ENCODE peak calls at places on chromosomes 12 and 14, in eight cellular contexts. T is sigmoid colon; S is B cell; I is mesendoderm; F is left cardiac atrium; R is PC-9; H is AG09309; V is stimulated activated CD4-positive, alpha-beta T cell treated with anti-CD3 and anti-CD28 coated beads, Interleukin-4, amount 100 ng/mL, for 4 hours. Z is an unnamed sample.

GRCh38 chr12:132174703-132175490 is 30.6 kb downstream of the NOC4L start:
- DNase-seq in T (no peak), S (no peak), I (no peak), F (peak), R (no peak), H (no peak), V (no peak), Z (no peak)

GRCh38 chr12:21538259-21538658 is 12.2 kb downstream of the SPX start:
- DNase-seq in T (no peak), S (no peak), I (peak), F (no peak), R (peak), H (no peak), V (no peak), Z (no peak)

GRCh38 chr14:104318558-104319488 is 180.4 kb downstream of the KIF26A start:
- DNase-seq in T (peak), S (no peak), I (no peak), F (no peak), R (no peak), H (no peak), V (no peak), Z (peak)

GRCh38 chr12:45671254-45671653 is 58.3 kb upstream of the ARID2 start:
- DNase-seq in T (no peak), S (no peak), I (no peak), F (no peak), R (no peak), H (peak), V (no peak), Z (no peak)

GRCh38 chr12:56128669-56129209 is 672 bp downstream of the ESYT1 start:
- DNase-seq in T (peak), S (no peak), I (no peak), F (no peak), R (peak), H (no peak), V (no peak), Z (no peak)

GRCh38 chr12:54279227-54279631 is 693 bp downstream of the CBX5 start:
- DNase-seq in T (no peak), S (no peak), I (no peak), F (no peak), R (no peak), H (no peak), V (no peak), Z (no peak)

GRCh38 chr12:87656311-87656710 is 372.9 kb downstream of the C12orf50 start:
- DNase-seq in T (no peak), S (no peak), I (peak), F (no peak), R (no peak), H (no peak), V (no peak), Z (no peak)

GRCh38 chr12:41437578-41437977 is 249.5 kb downstream of the PDZRN4 start:
- DNase-seq in T (no peak), S (no peak), I (no peak), F (no peak), R (no peak), H (no peak), V (no peak), Z (no peak)

GRCh38 chr12:77788231-77789168 is 42.2 kb upstream of the NAV3 start:
- DNase-seq in T (no peak), S (no peak), I (peak), F (no peak), R (no peak), H (no peak), V (no peak), Z (no peak)

GRCh38 chr12:6925239-6925542 is 2.6 kb upstream of the ATN1 start:
- DNase-seq in T (no peak), S (peak), I (peak), F (no peak), R (no peak), H (no peak), V (no peak), Z (no peak)

GRCh38 chr12:554001-554285 is 94.2 kb downstream of the B4GALNT3 start:
- DNase-seq in T (no peak), S (no peak), I (no peak), F (no peak), R (no peak), H (no peak), V (no peak), Z (no peak)

GRCh38 chr14:21978184-21978998 is 304.8 kb upstream of the OR4E1 start:
- DNase-seq in T (peak), S (peak), I (peak), F (peak), R (peak), H (no peak), V (no peak), Z (no peak)

GRCh38 chr12:6341439-6342139 is at the start of gene TNFRSF1A:
- DNase-seq in T (peak), S (no peak), I (peak), F (peak), R (peak), H (no peak), V (peak), Z (peak)

GRCh38 chr14:52267501-52268190 is at the start of gene PTGDR:
- DNase-seq in T (no peak), S (peak), I (peak), F (peak), R (no peak), H (no peak), V (peak), Z (peak)

GRCh38 chr12:1880153-1880845 is 38.2 kb downstream of the CACNA2D4 start:
- DNase-seq in T (no peak), S (no peak), I (no peak), F (no peak), R (no peak), H (no peak), V (no peak), Z (no peak)

GRCh38 chr12:39012870-39013269 is 107.5 kb upstream of the CPNE8 start:
- DNase-seq in T (no peak), S (no peak), I (peak), F (no peak), R (no peak), H (no peak), V (no peak), Z (no peak)

GRCh38 chr12:27012239-27012981 is 1.8 kb downstream of the TM7SF3 start:
- DNase-seq in T (no peak), S (no peak), I (no peak), F (no peak), R (no peak), H (no peak), V (no peak), Z (no peak)

GRCh38 chr14:58479975-58480374 is 52.5 kb downstream of the KIAA0586 start:
- DNase-seq in T (no peak), S (peak), I (no peak), F (no peak), R (no peak), H (no peak), V (no peak), Z (no peak)

GRCh38 chr12:42779186-42779859 is 189.8 kb upstream of the PRICKLE1 start:
- DNase-seq in T (no peak), S (no peak), I (no peak), F (no peak), R (no peak), H (peak), V (no peak), Z (no peak)

GRCh38 chr14:91418387-91419043 is 895 bp upstream of the CCDC88C start:
- DNase-seq in T (no peak), S (peak), I (peak), F (peak), R (peak), H (no peak), V (peak), Z (peak)

GRCh38 chr14:90609376-90609775 is 206.9 kb downstream of the TTC7B start:
- DNase-seq in T (peak), S (no peak), I (no peak), F (no peak), R (no peak), H (no peak), V (no peak), Z (peak)

GRCh38 chr12:93591137-93591868 is 18.8 kb downstream of the SOCS2 start:
- DNase-seq in T (peak), S (peak), I (peak), F (peak), R (peak), H (peak), V (peak), Z (peak)

GRCh38 chr14:76007852-76008251 is 22.3 kb downstream of the IFT43 start:
- DNase-seq in T (no peak), S (no peak), I (no peak), F (no peak), R (no peak), H (no peak), V (no peak), Z (no peak)

GRCh38 chr14:50929506-50929905 is 14.8 kb downstream of the PYGL start:
- DNase-seq in T (no peak), S (no peak), I (no peak), F (no peak), R (no peak), H (no peak), V (no peak), Z (no peak)

GRCh38 chr12:78146365-78146772 is 315.7 kb downstream of the NAV3 start:
- DNase-seq in T (no peak), S (peak), I (peak), F (no peak), R (no peak), H (peak), V (no peak), Z (no peak)

GRCh38 chr14:103856105-103856504 is 8.7 kb upstream of the PPP1R13B start:
- DNase-seq in T (no peak), S (no peak), I (peak), F (no peak), R (no peak), H (no peak), V (no peak), Z (no peak)

GRCh38 chr12:115979851-115980250 is 297.6 kb downstream of the MED13L start:
- DNase-seq in T (no peak), S (no peak), I (peak), F (no peak), R (no peak), H (no peak), V (no peak), Z (no peak)

GRCh38 chr12:80648866-80649265 is 58.6 kb upstream of the MYF6 start:
- DNase-seq in T (no peak), S (no peak), I (no peak), F (no peak), R (no peak), H (peak), V (no peak), Z (no peak)

GRCh38 chr14:91277546-91278382 is 33.3 kb upstream of the GPR68 start:
- DNase-seq in T (no peak), S (no peak), I (no peak), F (no peak), R (no peak), H (no peak), V (no peak), Z (no peak)

GRCh38 chr12:30813741-30814687 is 59.3 kb upstream of the CAPRIN2 start:
- DNase-seq in T (no peak), S (no peak), I (no peak), F (no peak), R (no peak), H (no peak), V (no peak), Z (no peak)

GRCh38 chr12:48003226-48004038 is 844 bp downstream of the COL2A1 start:
- DNase-seq in T (no peak), S (peak), I (no peak), F (no peak), R (no peak), H (no peak), V (no peak), Z (no peak)

GRCh38 chr12:122093098-122093883 is 14.7 kb downstream of the MLXIP start:
- DNase-seq in T (peak), S (no peak), I (no peak), F (no peak), R (no peak), H (no peak), V (no peak), Z (no peak)

GRCh38 chr12:75722714-75723200 is 211.3 kb upstream of the KRR1 start:
- DNase-seq in T (peak), S (no peak), I (peak), F (peak), R (no peak), H (peak), V (no peak), Z (no peak)

GRCh38 chr12:40107803-40108620 is 2.1 kb upstream of the SLC2A13 start:
- DNase-seq in T (no peak), S (no peak), I (no peak), F (peak), R (no peak), H (no peak), V (peak), Z (no peak)

GRCh38 chr14:68297871-68298468 is 478.4 kb downstream of the RAD51B start:
- DNase-seq in T (no peak), S (no peak), I (peak), F (no peak), R (no peak), H (no peak), V (no peak), Z (no peak)

GRCh38 chr14:69105326-69105725 is 47.6 kb downstream of the DCAF5 start:
- DNase-seq in T (no peak), S (no peak), I (no peak), F (no peak), R (no peak), H (no peak), V (no peak), Z (no peak)

GRCh38 chr14:95290021-95290420 is 29.7 kb downstream of the CLMN start:
- DNase-seq in T (no peak), S (no peak), I (no peak), F (no peak), R (no peak), H (no peak), V (no peak), Z (no peak)